ENCODE peak calls at places on chromosome 15, in eight cellular contexts. O is stomach, F is GM12878, S is lower lobe of right lung, N is A549, H is esophagus squamous epithelium, J is upper lobe of right lung, L is cardiac muscle cell. U is an unnamed sample.

GRCh38 chr15:100383302-100384107 is 41.7 kb upstream of the ADAMTS17 start:
- DNase-seq in O (no peak), F (no peak), S (no peak), N (peak; percentile 64), H (no peak), J (no peak), L (peak; percentile 52), U (no peak)

GRCh38 chr15:90214553-90215205 is 13.5 kb downstream of the SEMA4B start:
- DNase-seq in O (no peak), F (no peak), S (no peak), N (peak; percentile 64), H (no peak), J (no peak), L (no peak), U (no peak)

GRCh38 chr15:77482570-77482969 is 61.9 kb downstream of the HMG20A start:
- DNase-seq in O (no peak), F (no peak), S (no peak), N (no peak), H (no peak), J (no peak), L (peak; percentile 81), U (no peak)

GRCh38 chr15:45868109-45868691 is 233.4 kb downstream of the SQOR start:
- DNase-seq in O (no peak), F (no peak), S (no peak), N (no peak), H (no peak), J (no peak), L (no peak), U (no peak)

GRCh38 chr15:80620931-80621330 is 74.2 kb upstream of the ABHD17C start:
- DNase-seq in O (no peak), F (no peak), S (no peak), N (no peak), H (no peak), J (no peak), L (no peak), U (no peak)

GRCh38 chr15:44084728-44085127 is 110.3 kb downstream of the FRMD5 start:
- DNase-seq in O (no peak), F (no peak), S (no peak), N (no peak), H (no peak), J (no peak), L (no peak), U (no peak)

GRCh38 chr15:71125831-71126453 is 10.7 kb downstream of the THSD4 start:
- DNase-seq in O (no peak), F (no peak), S (no peak), N (peak; percentile 68), H (no peak), J (no peak), L (no peak), U (no peak)

GRCh38 chr15:77967785-77968184 is 109.7 kb downstream of the TBC1D2B start:
- DNase-seq in O (no peak), F (no peak), S (no peak), N (no peak), H (no peak), J (no peak), L (no peak), U (no peak)

GRCh38 chr15:92714071-92714456 is 58.5 kb upstream of the FAM174B start:
- DNase-seq in O (no peak), F (no peak), S (no peak), N (peak; percentile 56), H (no peak), J (peak; percentile 59), L (peak; percentile 41), U (no peak)

GRCh38 chr15:58462973-58463663 is 31.3 kb downstream of the LIPC start:
- DNase-seq in O (no peak), F (no peak), S (no peak), N (no peak), H (no peak), J (no peak), L (no peak), U (no peak)

GRCh38 chr15:68731318-68731897 is 89.3 kb downstream of the ANP32A start:
- DNase-seq in O (no peak), F (no peak), S (no peak), N (no peak), H (no peak), J (no peak), L (no peak), U (no peak)

GRCh38 chr15:86830304-86830703 is 750.6 kb downstream of the AGBL1 start:
- DNase-seq in O (no peak), F (no peak), S (no peak), N (no peak), H (no peak), J (no peak), L (no peak), U (no peak)

GRCh38 chr15:40960151-40960885 is 7.0 kb downstream of the CHAC1 start:
- DNase-seq in O (no peak), F (no peak), S (no peak), N (no peak), H (no peak), J (no peak), L (no peak), U (no peak)

GRCh38 chr15:55630921-55631320 is 42.8 kb upstream of the PYGO1 start:
- DNase-seq in O (no peak), F (no peak), S (no peak), N (no peak), H (no peak), J (no peak), L (no peak), U (no peak)

GRCh38 chr15:88040516-88040915 is 216.0 kb downstream of the NTRK3 start:
- DNase-seq in O (no peak), F (no peak), S (no peak), N (no peak), H (no peak), J (no peak), L (no peak), U (no peak)

GRCh38 chr15:74289671-74290070 is 53.5 kb downstream of the CCDC33 start:
- DNase-seq in O (no peak), F (no peak), S (no peak), N (no peak), H (no peak), J (no peak), L (no peak), U (no peak)

GRCh38 chr15:43511012-43511885 is 6.2 kb upstream of the MAP1A start:
- DNase-seq in O (no peak), F (no peak), S (no peak), N (peak; percentile 52), H (no peak), J (no peak), L (no peak), U (no peak)

GRCh38 chr15:41336549-41336948 is 3.9 kb downstream of the NUSAP1 start:
- DNase-seq in O (no peak), F (no peak), S (no peak), N (no peak), H (no peak), J (no peak), L (no peak), U (no peak)

GRCh38 chr15:71752604-71753289 is 57.6 kb upstream of the NR2E3 start:
- DNase-seq in O (no peak), F (no peak), S (no peak), N (peak; percentile 97), H (no peak), J (no peak), L (peak; percentile 92), U (peak; percentile 39)

GRCh38 chr15:62403164-62403809 is 238.2 kb upstream of the C2CD4B start:
- DNase-seq in O (no peak), F (no peak), S (no peak), N (peak; percentile 15), H (no peak), J (no peak), L (peak; percentile 75), U (no peak)

GRCh38 chr15:28164876-28165275 is 65.8 kb upstream of the OCA2 start:
- DNase-seq in O (no peak), F (no peak), S (no peak), N (no peak), H (no peak), J (no peak), L (no peak), U (no peak)
- H3K9me3 ChIP-seq in O (no peaks in the 10 kb centered on the region), F (no peaks in the 10 kb centered on the region), S (no peaks in the 10 kb centered on the region), N (no peaks in the 10 kb centered on the region), H (no peaks in the 10 kb centered on the region), J (no peaks in the 10 kb centered on the region), L (no peaks in the 10 kb centered on the region), U (no peaks in the 10 kb centered on the region)

GRCh38 chr15:101520395-101520794 is 30.9 kb upstream of the PCSK6 start:
- DNase-seq in O (no peak), F (no peak), S (no peak), N (no peak), H (no peak), J (no peak), L (no peak), U (no peak)
- H3K9me3 ChIP-seq in O (peaks cover 29% of the 10 kb centered on the region), F (no peaks in the 10 kb centered on the region), S (peaks cover 29% of the 10 kb centered on the region), N (peaks cover 42% of the 10 kb centered on the region), H (peaks cover 26% of the 10 kb centered on the region), J (peaks cover 19% of the 10 kb centered on the region), L (no peaks in the 10 kb centered on the region), U (no peaks in the 10 kb centered on the region)

DNA sequence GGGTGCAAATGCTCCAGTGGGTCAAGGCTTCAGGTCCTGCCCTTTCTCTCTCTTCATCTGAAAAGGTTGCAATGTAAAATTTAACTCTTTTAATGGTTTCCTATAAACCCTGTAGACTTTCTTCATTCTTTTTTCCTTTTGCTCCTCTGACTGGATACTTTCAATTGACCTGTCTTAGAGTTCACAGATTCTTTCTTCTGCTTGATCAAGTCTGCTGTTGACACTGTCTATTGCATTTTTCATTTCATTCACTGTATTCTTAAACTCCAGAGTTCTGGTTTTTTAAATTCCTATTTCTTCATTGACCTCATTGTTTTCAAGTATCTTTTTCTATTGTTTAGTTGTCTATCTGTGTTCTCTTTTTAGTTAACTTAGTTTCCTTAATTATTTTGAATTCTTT is 82.1 kb downstream of the FAM227B start:
- DNase-seq in O (no peak), F (no peak), S (no peak), N (no peak), H (no peak), J (no peak), L (no peak), U (no peak)
- H3K9me3 ChIP-seq in O (peaks cover 33% of the 10 kb centered on the region), F (no peaks in the 10 kb centered on the region), S (peaks cover 9% of the 10 kb centered on the region), N (no peaks in the 10 kb centered on the region), H (peaks cover 14% of the 10 kb centered on the region), J (peaks cover 5% of the 10 kb centered on the region), L (no peaks in the 10 kb centered on the region), U (no peaks in the 10 kb centered on the region)

GRCh38 chr15:35362195-35362829 is 183.7 kb downstream of the DPH6 start:
- DNase-seq in O (no peak), F (no peak), S (no peak), N (no peak), H (no peak), J (no peak), L (peak; percentile 64), U (no peak)
- H3K9me3 ChIP-seq in O (peaks cover 51% of the 10 kb centered on the region), F (no peaks in the 10 kb centered on the region), S (no peaks in the 10 kb centered on the region), N (peaks cover 20% of the 10 kb centered on the region), H (peaks cover 40% of the 10 kb centered on the region), J (no peaks in the 10 kb centered on the region), L (peaks cover 3% of the 10 kb centered on the region), U (peaks cover 2% of the 10 kb centered on the region)

DNA sequence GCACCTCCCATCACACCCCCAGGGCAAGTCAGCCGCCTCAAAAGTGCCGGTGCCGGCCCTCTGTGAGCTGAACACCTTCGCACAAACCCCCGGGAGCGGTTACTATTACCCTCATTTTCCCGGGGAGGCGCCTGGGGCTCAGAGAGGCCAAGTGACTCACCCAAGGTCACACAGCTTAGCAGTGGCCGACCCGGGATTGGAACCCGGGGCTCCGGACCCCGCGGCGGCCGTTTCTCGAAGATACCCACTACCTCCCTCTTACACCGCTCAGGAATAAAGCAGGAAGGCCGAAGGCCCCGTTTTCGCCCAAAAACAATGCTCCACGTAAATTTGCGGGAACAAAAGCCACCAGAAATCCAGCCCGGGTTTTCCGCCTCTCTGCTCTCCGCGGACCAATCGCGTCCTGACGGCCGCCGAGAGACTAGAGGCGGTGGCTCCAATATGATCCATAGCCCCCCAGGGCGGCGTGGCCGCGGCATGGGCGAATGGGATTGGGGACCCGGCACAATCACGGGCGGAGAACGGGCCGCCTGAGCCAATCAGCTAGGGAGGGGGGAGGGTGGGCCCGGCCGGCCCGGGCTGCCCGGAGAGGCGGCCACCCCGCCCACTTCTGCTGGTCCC is 176.8 kb downstream of the OR4M2 start:
- DNase-seq in O (no peak), F (no peak), S (no peak), N (peak; percentile 92), H (no peak), J (no peak), L (no peak), U (no peak)
- H3K9me3 ChIP-seq in O (peaks cover 7% of the 10 kb centered on the region), F (no peaks in the 10 kb centered on the region), S (no peaks in the 10 kb centered on the region), N (peaks cover 3% of the 10 kb centered on the region), H (no peaks in the 10 kb centered on the region), J (no peaks in the 10 kb centered on the region), L (no peaks in the 10 kb centered on the region), U (peaks cover 2% of the 10 kb centered on the region)

U was measured in iPS DF 6.9.